ENCODE peak calls at places on chromosomes 12 and 14, in ten cellular contexts. K is mammary epithelial cell; Q is heart left ventricle; M is GM10248; Y is activated effector memory CD4-positive, alpha-beta T cell treated with Interleukin-2 at 50 U/mL for 16 hours; W is activated gamma-delta T cell treated with Interleukin-2 at 50 U/mL for 16 hours; B is OCI-M1; I is astrocyte of the spinal cord; C is Peyer's patch; P is EL. E is an unnamed sample.
A peak's percentile ranks its signal among the peaks of the same experiment; 100 is the strongest.

GRCh38 chr14:68140111-68140741 is 320.6 kb downstream of the RAD51B start:
- DNase-seq in K (peak; percentile 99), B (no peak), Y (no peak), W (no peak), M (no peak), Q (peak; percentile 44), I (peak; percentile 97), C (peak; percentile 58), P (peak; percentile 99), E (peak; percentile 100)

GRCh38 chr14:33357225-33358010 is 418.7 kb downstream of the NPAS3 start:
- DNase-seq in I (no peak), Q (no peak), M (no peak), Y (no peak), C (no peak), K (no peak), B (peak; percentile 27), P (no peak), W (no peak), E (no peak)

GRCh38 chr12:5718680-5719079 is 226.4 kb downstream of the ANO2 start:
- DNase-seq in I (no peak), B (no peak), Y (no peak), C (peak; percentile 49), M (no peak), W (no peak), Q (peak; percentile 63), P (no peak), K (no peak), E (no peak)

GRCh38 chr14:104371031-104371430 is 208.5 kb upstream of the C14orf180 start:
- DNase-seq in Y (no peak), P (no peak), K (no peak), Q (peak; percentile 13), B (no peak), M (no peak), I (no peak), C (no peak), W (no peak), E (no peak)

GRCh38 chr12:113778432-113779128 is 187.5 kb downstream of the RBM19 start:
- DNase-seq in K (no peak), M (no peak), Y (no peak), W (no peak), B (no peak), P (no peak), C (no peak), I (no peak), Q (no peak), E (no peak)

GRCh38 chr14:64693766-64694165 is 10.5 kb upstream of the PLEKHG3 start:
- DNase-seq in W (no peak), M (no peak), K (no peak), C (peak; percentile 15), Y (no peak), I (no peak), Q (no peak), B (no peak), P (no peak), E (no peak)

GRCh38 chr12:52023182-52023975 is 16.6 kb downstream of the TAMALIN start:
- DNase-seq in Y (peak; percentile 81), K (peak; percentile 36), B (peak; percentile 83), M (peak; percentile 92), I (peak; percentile 62), Q (peak; percentile 90), P (peak; percentile 73), C (peak; percentile 96), W (peak; percentile 91), E (no peak)

GRCh38 chr12:30822385-30823139 is 67.8 kb upstream of the CAPRIN2 start:
- DNase-seq in B (peak; percentile 68), M (peak; percentile 43), W (peak; percentile 17), K (peak; percentile 22), P (peak; percentile 41), C (peak; percentile 72), Y (peak; percentile 2), I (peak; percentile 62), Q (peak; percentile 63), E (peak; percentile 32)

GRCh38 chr12:75722714-75723200 is 211.3 kb upstream of the KRR1 start:
- DNase-seq in I (peak; percentile 95), K (peak; percentile 85), Y (peak; percentile 12), M (peak; percentile 26), B (peak; percentile 60), W (peak; percentile 41), P (peak; percentile 86), Q (peak; percentile 44), C (peak; percentile 65), E (peak; percentile 94)

GRCh38 chr12:96143392-96143791 is 50.8 kb upstream of the ELK3 start:
- DNase-seq in P (no peak), C (no peak), M (no peak), B (peak; percentile 10), Y (no peak), Q (no peak), W (no peak), K (no peak), I (no peak), E (no peak)

GRCh38 chr14:89667983-89668382 is 250.9 kb upstream of the FOXN3 start:
- DNase-seq in Y (no peak), K (no peak), W (no peak), P (peak; percentile 32), C (no peak), Q (no peak), B (no peak), I (peak; percentile 20), M (no peak), E (no peak)

GRCh38 chr12:62866451-62867082 is 68.4 kb downstream of the PPM1H start:
- DNase-seq in K (peak; percentile 56), Q (no peak), Y (no peak), W (no peak), P (peak; percentile 90), I (peak; percentile 78), C (no peak), B (peak; percentile 10), M (no peak), E (peak; percentile 76)

GRCh38 chr12:51905507-51906438 is 1.5 kb upstream of the ACVRL1 start:
- DNase-seq in Y (no peak), C (peak; percentile 82), I (no peak), M (no peak), Q (peak; percentile 90), P (peak; percentile 42), B (peak; percentile 96), K (no peak), W (no peak), E (no peak)

GRCh38 chr12:15978431-15978950 is 67.4 kb downstream of the DERA start:
- DNase-seq in Q (no peak), Y (no peak), W (no peak), C (no peak), B (peak; percentile 65), P (peak; percentile 68), M (no peak), K (peak; percentile 19), I (peak; percentile 61), E (peak; percentile 96)

GRCh38 chr14:34931206-34931605 is 51.6 kb upstream of the SRP54 start:
- DNase-seq in I (no peak), Q (no peak), M (peak; percentile 17), Y (peak; percentile 2), B (no peak), P (no peak), W (peak; percentile 12), C (no peak), K (peak; percentile 8), E (peak; percentile 35)

GRCh38 chr14:104773505-104774452 is 20.8 kb downstream of the SIVA1 start:
- DNase-seq in I (no peak), M (no peak), Q (no peak), W (no peak), Y (no peak), C (no peak), B (no peak), P (no peak), K (no peak), E (no peak)

GRCh38 chr12:47818382-47818700 is 1.4 kb downstream of the HDAC7 start:
- DNase-seq in Y (no peak), I (peak; percentile 32), Q (no peak), K (no peak), P (no peak), W (no peak), B (peak; percentile 70), C (no peak), M (no peak), E (no peak)

GRCh38 chr12:114275937-114276785 is 129.8 kb downstream of the TBX5 start:
- DNase-seq in K (no peak), M (no peak), P (no peak), W (no peak), Q (no peak), C (no peak), I (peak; percentile 6), B (no peak), Y (no peak), E (no peak)

GRCh38 chr14:60002819-60003492 is 83.0 kb downstream of the LRRC9 start:
- DNase-seq in Y (no peak), C (no peak), I (no peak), W (no peak), M (no peak), Q (peak; percentile 92), P (no peak), B (no peak), K (no peak), E (no peak)

GRCh38 chr12:15794196-15794595 is 5.0 kb upstream of the EPS8 start:
- DNase-seq in Q (no peak), Y (no peak), M (no peak), W (no peak), C (no peak), P (no peak), K (no peak), I (no peak), B (no peak), E (no peak)

GRCh38 chr12:45219621-45220020 is 3.7 kb downstream of the ANO6 start:
- DNase-seq in W (no peak), Q (no peak), I (no peak), Y (no peak), K (no peak), B (no peak), P (no peak), C (no peak), M (no peak), E (no peak)

GRCh38 chr12:6943719-6944380 is at the start of the genes C12orf57 and RNU7-1:
- DNase-seq in Q (peak; percentile 84), W (peak; percentile 57), C (peak; percentile 87), M (peak; percentile 68), I (peak; percentile 95), B (peak; percentile 98), P (peak; percentile 94), K (peak; percentile 99), Y (peak; percentile 55), E (peak; percentile 94)

GRCh38 chr12:69662764-69663163 is 36.3 kb downstream of the BEST3 start:
- DNase-seq in I (no peak), Q (no peak), Y (no peak), W (no peak), B (no peak), C (no peak), M (no peak), P (no peak), K (no peak), E (peak; percentile 54)

GRCh38 chr14:68792022-68792829 is 641 bp downstream of the ZFP36L1 start:
- DNase-seq in B (peak; percentile 33), Y (no peak), K (peak; percentile 30), I (no peak), M (peak; percentile 23), W (no peak), P (no peak), C (peak; percentile 59), Q (peak; percentile 38), E (no peak)

GRCh38 chr12:6229823-6230222 is 29.6 kb downstream of the CD9 start:
- DNase-seq in P (peak; percentile 74), I (peak; percentile 91), C (peak; percentile 72), K (peak; percentile 82), B (no peak), M (no peak), Y (no peak), Q (peak; percentile 60), W (no peak), E (peak; percentile 88)

GRCh38 chr12:131991816-131992430 is 42.2 kb downstream of the EP400 start:
- DNase-seq in I (no peak), K (no peak), C (peak; percentile 17), B (no peak), P (no peak), M (no peak), Q (no peak), W (no peak), Y (no peak), E (no peak)

GRCh38 chr14:76282581-76282980 is 93.4 kb upstream of the ESRRB start:
- DNase-seq in Q (no peak), B (no peak), Y (no peak), C (no peak), M (no peak), I (no peak), W (no peak), P (no peak), K (no peak), E (no peak)

GRCh38 chr14:49218436-49219092 is 367.6 kb downstream of the RPS29 start:
- DNase-seq in C (no peak), P (no peak), M (no peak), Y (no peak), I (peak; percentile 48), W (no peak), K (no peak), Q (no peak), B (no peak), E (peak; percentile 53)

E was measured in renal cortical epithelial cell.